ENCODE peak calls at places on chromosomes 4 and X, in five cellular contexts. B is cardiac muscle cell, F is psoas muscle, R is PC-3, I is IMR-90. M is an unnamed sample.

GRCh38 chrX:98331407-98331806 is 1447.7 kb downstream of the RPA4 start:
- DNase-seq in B (no peak), F (no peak), R (no peak), I (no peak), M (no peak)

GRCh38 chr4:170097681-170098080 is 7.9 kb upstream of the AADAT start:
- DNase-seq in B (no peak), F (no peak), R (no peak), I (no peak), M (no peak)

GRCh38 chr4:55356991-55357461 is 11.0 kb downstream of the SRD5A3 start:
- DNase-seq in B (no peak), F (no peak), R (peak; percentile 73), I (peak; percentile 44), M (no peak)

GRCh38 chr4:42104521-42104920 is 47.9 kb downstream of the BEND4 start:
- DNase-seq in B (no peak), F (no peak), R (peak; percentile 27), I (peak; percentile 70), M (peak; percentile 16)

GRCh38 chr4:101081695-101082369 is 265.5 kb downstream of the PPP3CA start:
- DNase-seq in B (no peak), F (no peak), R (no peak), I (no peak), M (no peak)

GRCh38 chr4:119873794-119874325 is 192.8 kb downstream of the MAD2L1 start:
- DNase-seq in B (no peak), F (no peak), R (no peak), I (no peak), M (no peak)

GRCh38 chr4:168735735-168736134 is 238.9 kb downstream of the PALLD start:
- DNase-seq in B (peak; percentile 55), F (no peak), R (no peak), I (no peak), M (no peak)

GRCh38 chr4:145346081-145346480 is 135.6 kb upstream of the SMAD1 start:
- DNase-seq in B (no peak), F (no peak), R (no peak), I (no peak), M (no peak)

GRCh38 chr4:83114576-83114975 is at the start of gene PLAC8:
- DNase-seq in B (no peak), F (no peak), R (peak; percentile 19), I (no peak), M (no peak)

GRCh38 chrX:106588801-106589200 is 23.0 kb upstream of the RADX start:
- DNase-seq in B (no peak), F (no peak), R (no peak), I (no peak), M (no peak)

GRCh38 chr4:173526724-173527102 is 3.3 kb downstream of the HAND2 start:
- DNase-seq in B (peak; percentile 24), F (no peak), R (no peak), I (no peak), M (no peak)

GRCh38 chr4:174136013-174136412 is 147.5 kb downstream of the FBXO8 start:
- DNase-seq in B (peak; percentile 19), F (no peak), R (no peak), I (no peak), M (no peak)

GRCh38 chrX:126141014-126141413 is 25.1 kb downstream of the DCAF12L2 start:
- DNase-seq in B (no peak), F (no peak), R (no peak), I (no peak), M (no peak)

GRCh38 chrX:55253528-55253927 is 11.2 kb downstream of the PAGE3 start:
- DNase-seq in B (no peak), F (no peak), R (no peak), I (no peak), M (no peak)

GRCh38 chr4:36010531-36010930 is 233.8 kb downstream of the ARAP2 start:
- DNase-seq in B (no peak), F (no peak), R (no peak), I (no peak), M (no peak)

GRCh38 chr4:15665738-15666365 is 10.7 kb upstream of the FBXL5 start:
- DNase-seq in B (no peak), F (no peak), R (peak; percentile 88), I (peak; percentile 58), M (no peak)

GRCh38 chrX:12974217-12974796 is 603 bp upstream of the TMSB4X start:
- DNase-seq in B (no peak), F (peak; percentile 66), R (peak; percentile 57), I (peak; percentile 54), M (no peak)

GRCh38 chrX:71668248-71668595 is 876 bp downstream of the LOC101059915 start:
- DNase-seq in B (no peak), F (no peak), R (no peak), I (no peak), M (no peak)

GRCh38 chr4:40916218-40916555 is 166.4 kb downstream of the NSUN7 start:
- DNase-seq in B (no peak), F (no peak), R (no peak), I (peak; percentile 77), M (no peak)

GRCh38 chrX:1012678-1013300 is 199.7 kb downstream of the CRLF2 start:
- DNase-seq in B (no peak), F (no peak), R (no peak), I (no peak), M (no peak)

GRCh38 chr4:180932365-180933001 is 1310.7 kb upstream of the TENM3 start:
- DNase-seq in B (no peak), F (no peak), R (no peak), I (peak; percentile 46), M (no peak)

GRCh38 chr4:140807491-140808257 is 51.5 kb upstream of the TBC1D9 start:
- DNase-seq in B (no peak), F (no peak), R (no peak), I (peak; percentile 89), M (no peak)

GRCh38 chr4:147408189-147408588 is 72.7 kb upstream of the EDNRA start:
- DNase-seq in B (no peak), F (no peak), R (no peak), I (no peak), M (no peak)

GRCh38 chr4:185774076-185774731 is 37.8 kb downstream of the SORBS2 start:
- DNase-seq in B (peak; percentile 39), F (no peak), R (no peak), I (no peak), M (no peak)

GRCh38 chr4:2817701-2818350 is 24.9 kb downstream of the SH3BP2 start:
- DNase-seq in B (peak; percentile 64), F (peak; percentile 19), R (peak; percentile 43), I (no peak), M (no peak)

GRCh38 chr4:153115322-153116100 is 88.7 kb upstream of the TRIM2 start:
- DNase-seq in B (no peak), F (no peak), R (peak; percentile 91), I (peak; percentile 77), M (peak; percentile 47)

GRCh38 chr4:78057600-78058560 is 757 bp downstream of the FRAS1 start:
- DNase-seq in B (peak; percentile 66), F (peak; percentile 43), R (peak; percentile 25), I (peak; percentile 13), M (no peak)

GRCh38 chr4:73836373-73837269 is at the start of gene CXCL6:
- DNase-seq in B (peak; percentile 32), F (peak; percentile 46), R (peak; percentile 45), I (no peak), M (no peak)
- TF ChIP-seq CTCF in B (no peak), F (no peak), R (no peak), I (no peak), M (no peak)

DNA sequence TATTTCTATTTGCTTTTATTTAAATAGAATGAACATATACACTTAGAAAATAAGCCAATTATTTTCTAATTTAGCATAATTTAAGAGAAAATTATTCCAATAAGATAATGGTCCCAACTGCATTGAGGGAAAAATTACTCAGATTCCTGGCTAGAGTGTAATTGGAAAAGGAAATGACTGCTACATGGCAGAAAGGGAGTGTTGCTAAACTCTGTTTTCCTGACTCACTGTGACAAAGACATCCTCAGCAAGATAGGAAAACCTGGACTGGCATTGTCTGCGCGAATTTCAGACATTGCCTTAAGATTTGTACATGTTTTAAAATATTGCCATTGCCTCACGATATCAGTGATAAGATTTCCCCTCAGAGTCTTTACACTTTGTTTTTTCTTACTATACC is 8.2 kb downstream of the TNIP3 start:
- DNase-seq in B (no peak), F (no peak), R (peak; percentile 64), I (peak; percentile 94), M (no peak)
- H3K4me3 ChIP-seq in B (no peak overlapping the region), F (peak overlapping the region; percentile 59), R (peak overlapping the region; percentile 69), I (peak overlapping the region; percentile 22), M (no peak overlapping the region)

DNA sequence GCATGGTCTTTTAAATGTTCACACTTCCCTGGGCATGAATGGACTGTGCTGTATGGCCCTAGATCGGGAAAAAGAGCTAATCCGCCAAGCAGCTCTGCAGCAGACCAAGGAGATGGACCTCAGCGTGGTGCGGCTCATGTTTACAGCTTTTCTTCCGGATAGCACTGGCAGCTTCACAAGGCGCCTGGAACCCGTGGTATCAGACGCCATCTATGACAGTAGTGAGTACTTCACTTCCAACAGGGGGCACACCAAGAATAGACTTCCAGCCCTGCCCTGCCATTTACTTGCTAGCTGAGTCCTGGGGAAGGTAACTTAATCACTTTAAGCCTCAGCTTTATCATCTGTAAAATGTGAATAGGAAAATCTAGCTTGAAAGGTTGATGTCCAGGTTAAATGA is 77.7 kb downstream of the NFKB1 start:
- DNase-seq in B (peak; percentile 78), F (no peak), R (no peak), I (no peak), M (no peak)
- TF ChIP-seq CTCF in B (no peak), F (no peak), R (peak; percentile 22), I (no peak), M (no peak)

GRCh38 chr4:686371-687040 is 2.4 kb downstream of the SLC49A3 start:
- DNase-seq in B (no peak), F (no peak), R (no peak), I (no peak), M (no peak)

GRCh38 chr4:688695-689497 is at the start of gene SLC49A3:
- DNase-seq in B (no peak), F (no peak), R (no peak), I (no peak), M (no peak)

GRCh38 chr4:687975-688694 is 816 bp downstream of the SLC49A3 start:
- DNase-seq in B (no peak), F (no peak), R (peak; percentile 12), I (no peak), M (no peak)

GRCh38 chr4:685681-686218 is 3.2 kb downstream of the SLC49A3 start:
- DNase-seq in B (no peak), F (no peak), R (no peak), I (no peak), M (no peak)

DNA sequence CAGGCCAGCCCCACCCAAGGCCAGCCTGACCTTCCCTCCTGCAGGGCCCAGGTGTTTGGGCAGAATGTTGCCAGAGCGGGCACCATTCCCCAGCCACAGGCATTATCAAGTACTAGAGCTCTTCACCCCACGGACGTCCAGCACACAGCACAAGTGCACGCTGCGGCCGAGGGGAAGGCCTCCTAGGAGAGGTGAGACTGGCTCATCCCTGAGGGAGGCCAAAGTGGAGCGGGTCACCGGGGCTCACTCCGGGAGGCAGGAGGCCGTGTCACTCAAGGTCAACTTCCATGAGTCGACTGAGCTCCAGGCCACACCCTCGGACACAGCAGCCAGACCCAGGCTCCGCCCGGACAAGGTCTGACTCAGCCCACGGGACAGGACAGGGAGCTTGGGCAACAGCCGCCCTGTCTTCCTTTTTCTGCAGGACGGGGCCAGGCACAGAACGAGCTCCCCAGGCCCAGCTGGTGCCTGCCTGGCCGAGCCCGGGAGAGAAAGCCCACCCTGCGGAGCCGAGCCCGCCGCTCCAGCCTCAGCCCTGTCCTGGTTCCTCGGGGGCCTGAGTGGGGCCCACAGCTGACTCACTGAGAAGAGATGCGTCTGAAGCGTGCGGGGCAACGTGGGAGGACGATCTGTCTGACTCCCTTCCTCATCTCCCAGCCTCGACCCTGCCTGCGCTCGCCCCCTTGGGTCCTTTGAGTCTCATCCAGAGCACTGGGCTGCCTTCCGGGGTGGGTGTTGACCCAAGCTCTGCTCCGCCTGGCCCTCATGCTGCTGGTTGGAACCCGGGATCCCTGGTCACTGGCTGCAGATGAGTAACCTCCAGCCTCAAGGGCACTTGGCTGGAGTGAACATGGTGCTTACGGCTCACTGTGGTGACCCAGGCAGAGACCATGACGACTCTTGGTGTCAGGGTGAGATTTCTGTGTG is 1.6 kb downstream of the SLC49A3 start:
- DNase-seq in B (no peak), F (peak; percentile 95), R (peak; percentile 73), I (peak; percentile 77), M (peak; percentile 48)
- H3K4me3 ChIP-seq in B (no peak overlapping the region), F (peak overlapping the region; percentile 66), R (no peak overlapping the region), I (no peak overlapping the region), M (no peak overlapping the region)

M was measured in retinal pigment epithelial cell.